ENCODE peak calls at places on chromosome 22, in ten cellular contexts. One of them, this sample, is unnamed.

GRCh38 chr22:46462726-46463371 is 74.6 kb downstream of the CELSR1 start:
- DNase-seq in endothelial cell of umbilical vein: no peak
- DNase-seq in HepG2: no peak
- DNase-seq in lower leg skin: no peak
- DNase-seq in AG04450: no peak
- DNase-seq in cardiac muscle cell: no peak
- DNase-seq in CD4-positive, alpha-beta memory T cell: no peak
- DNase-seq in Panc1: no peak
- DNase-seq in left ventricle myocardium inferior: no peak
- DNase-seq in body of pancreas: no peak
- DNase-seq in this sample: no peak

GRCh38 chr22:19517171-19517500 is 7.1 kb downstream of the CLDN5 start:
- DNase-seq in endothelial cell of umbilical vein: no peak
- DNase-seq in HepG2: no peak
- DNase-seq in lower leg skin: peak; percentile 79
- DNase-seq in AG04450: no peak
- DNase-seq in cardiac muscle cell: no peak
- DNase-seq in CD4-positive, alpha-beta memory T cell: no peak
- DNase-seq in Panc1: no peak
- DNase-seq in left ventricle myocardium inferior: no peak
- DNase-seq in body of pancreas: no peak
- DNase-seq in this sample: no peak

GRCh38 chr22:50035131-50035881 is 22.7 kb upstream of the IL17REL start:
- DNase-seq in endothelial cell of umbilical vein: no peak
- DNase-seq in HepG2: no peak
- DNase-seq in lower leg skin: no peak
- DNase-seq in AG04450: no peak
- DNase-seq in cardiac muscle cell: no peak
- DNase-seq in CD4-positive, alpha-beta memory T cell: no peak
- DNase-seq in Panc1: no peak
- DNase-seq in left ventricle myocardium inferior: no peak
- DNase-seq in body of pancreas: no peak
- DNase-seq in this sample: no peak

GRCh38 chr22:49024775-49025440 is 802.8 kb downstream of the BRD1 start:
- DNase-seq in endothelial cell of umbilical vein: no peak
- DNase-seq in HepG2: no peak
- DNase-seq in lower leg skin: no peak
- DNase-seq in AG04450: no peak
- DNase-seq in cardiac muscle cell: no peak
- DNase-seq in CD4-positive, alpha-beta memory T cell: no peak
- DNase-seq in Panc1: no peak
- DNase-seq in left ventricle myocardium inferior: no peak
- DNase-seq in body of pancreas: no peak
- DNase-seq in this sample: no peak

GRCh38 chr22:49676783-49677494 is 150.7 kb downstream of the BRD1 start:
- DNase-seq in endothelial cell of umbilical vein: no peak
- DNase-seq in HepG2: no peak
- DNase-seq in lower leg skin: peak; percentile 60
- DNase-seq in AG04450: no peak
- DNase-seq in cardiac muscle cell: no peak
- DNase-seq in CD4-positive, alpha-beta memory T cell: no peak
- DNase-seq in Panc1: no peak
- DNase-seq in left ventricle myocardium inferior: no peak
- DNase-seq in body of pancreas: no peak
- DNase-seq in this sample: no peak

GRCh38 chr22:25053153-25053805 is 100.8 kb downstream of the KIAA1671 start:
- DNase-seq in endothelial cell of umbilical vein: peak; percentile 44
- DNase-seq in HepG2: peak; percentile 63
- DNase-seq in lower leg skin: no peak
- DNase-seq in AG04450: no peak
- DNase-seq in cardiac muscle cell: no peak
- DNase-seq in CD4-positive, alpha-beta memory T cell: no peak
- DNase-seq in Panc1: peak; percentile 45
- DNase-seq in left ventricle myocardium inferior: no peak
- DNase-seq in body of pancreas: no peak
- DNase-seq in this sample: peak; percentile 39

GRCh38 chr22:17966403-17966717 is 58.0 kb downstream of the MICAL3 start:
- DNase-seq in endothelial cell of umbilical vein: no peak
- DNase-seq in HepG2: no peak
- DNase-seq in lower leg skin: no peak
- DNase-seq in AG04450: no peak
- DNase-seq in cardiac muscle cell: no peak
- DNase-seq in CD4-positive, alpha-beta memory T cell: no peak
- DNase-seq in Panc1: no peak
- DNase-seq in left ventricle myocardium inferior: no peak
- DNase-seq in body of pancreas: no peak
- DNase-seq in this sample: no peak

GRCh38 chr22:34841321-34841901 is 224.5 kb upstream of the ISX start:
- DNase-seq in endothelial cell of umbilical vein: no peak
- DNase-seq in HepG2: no peak
- DNase-seq in lower leg skin: no peak
- DNase-seq in AG04450: no peak
- DNase-seq in cardiac muscle cell: peak; percentile 81
- DNase-seq in CD4-positive, alpha-beta memory T cell: no peak
- DNase-seq in Panc1: no peak
- DNase-seq in left ventricle myocardium inferior: no peak
- DNase-seq in body of pancreas: no peak
- DNase-seq in this sample: no peak

GRCh38 chr22:45826520-45826919 is 150.4 kb downstream of the WNT7B start:
- DNase-seq in endothelial cell of umbilical vein: no peak
- DNase-seq in HepG2: no peak
- DNase-seq in lower leg skin: no peak
- DNase-seq in AG04450: no peak
- DNase-seq in cardiac muscle cell: no peak
- DNase-seq in CD4-positive, alpha-beta memory T cell: no peak
- DNase-seq in Panc1: no peak
- DNase-seq in left ventricle myocardium inferior: no peak
- DNase-seq in body of pancreas: no peak
- DNase-seq in this sample: no peak

GRCh38 chr22:41237707-41238569 is 2.8 kb downstream of the CHADL start:
- DNase-seq in endothelial cell of umbilical vein: peak; percentile 31
- DNase-seq in HepG2: no peak
- DNase-seq in lower leg skin: no peak
- DNase-seq in AG04450: no peak
- DNase-seq in cardiac muscle cell: peak; percentile 74
- DNase-seq in CD4-positive, alpha-beta memory T cell: peak; percentile 81
- DNase-seq in Panc1: no peak
- DNase-seq in left ventricle myocardium inferior: peak; percentile 76
- DNase-seq in body of pancreas: peak; percentile 88
- DNase-seq in this sample: no peak

GRCh38 chr22:50729391-50730012 is 8.5 kb upstream of the ACR start:
- DNase-seq in endothelial cell of umbilical vein: no peak
- DNase-seq in HepG2: no peak
- DNase-seq in lower leg skin: peak; percentile 77
- DNase-seq in AG04450: no peak
- DNase-seq in cardiac muscle cell: no peak
- DNase-seq in CD4-positive, alpha-beta memory T cell: no peak
- DNase-seq in Panc1: no peak
- DNase-seq in left ventricle myocardium inferior: peak; percentile 9
- DNase-seq in body of pancreas: no peak
- DNase-seq in this sample: no peak

GRCh38 chr22:49368221-49368975 is 459.3 kb downstream of the BRD1 start:
- DNase-seq in endothelial cell of umbilical vein: no peak
- DNase-seq in HepG2: no peak
- DNase-seq in lower leg skin: peak; percentile 76
- DNase-seq in AG04450: no peak
- DNase-seq in cardiac muscle cell: no peak
- DNase-seq in CD4-positive, alpha-beta memory T cell: no peak
- DNase-seq in Panc1: no peak
- DNase-seq in left ventricle myocardium inferior: no peak
- DNase-seq in body of pancreas: no peak
- DNase-seq in this sample: no peak

GRCh38 chr22:42553475-42554361 is at the start of gene SERHL2:
- DNase-seq in endothelial cell of umbilical vein: peak; percentile 87
- DNase-seq in HepG2: peak; percentile 68
- DNase-seq in lower leg skin: peak; percentile 98
- DNase-seq in AG04450: peak; percentile 33
- DNase-seq in cardiac muscle cell: peak; percentile 89
- DNase-seq in CD4-positive, alpha-beta memory T cell: peak; percentile 88
- DNase-seq in Panc1: no peak
- DNase-seq in left ventricle myocardium inferior: peak; percentile 92
- DNase-seq in body of pancreas: peak; percentile 92
- DNase-seq in this sample: no peak

GRCh38 chr22:21051145-21051835 is 5.5 kb downstream of the LRRC74B start:
- DNase-seq in endothelial cell of umbilical vein: no peak
- DNase-seq in HepG2: no peak
- DNase-seq in lower leg skin: no peak
- DNase-seq in AG04450: no peak
- DNase-seq in cardiac muscle cell: no peak
- DNase-seq in CD4-positive, alpha-beta memory T cell: no peak
- DNase-seq in Panc1: no peak
- DNase-seq in left ventricle myocardium inferior: no peak
- DNase-seq in body of pancreas: no peak
- DNase-seq in this sample: no peak

GRCh38 chr22:30519842-30520425 is 14.4 kb upstream of the SEC14L4 start:
- DNase-seq in endothelial cell of umbilical vein: no peak
- DNase-seq in HepG2: no peak
- DNase-seq in lower leg skin: no peak
- DNase-seq in AG04450: no peak
- DNase-seq in cardiac muscle cell: no peak
- DNase-seq in CD4-positive, alpha-beta memory T cell: no peak
- DNase-seq in Panc1: no peak
- DNase-seq in left ventricle myocardium inferior: no peak
- DNase-seq in body of pancreas: no peak
- DNase-seq in this sample: no peak

GRCh38 chr22:20031732-20032406 is 11.0 kb downstream of the TANGO2 start:
- DNase-seq in endothelial cell of umbilical vein: no peak
- DNase-seq in HepG2: no peak
- DNase-seq in lower leg skin: peak; percentile 89
- DNase-seq in AG04450: no peak
- DNase-seq in cardiac muscle cell: no peak
- DNase-seq in CD4-positive, alpha-beta memory T cell: peak; percentile 77
- DNase-seq in Panc1: no peak
- DNase-seq in left ventricle myocardium inferior: no peak
- DNase-seq in body of pancreas: no peak
- DNase-seq in this sample: no peak

GRCh38 chr22:37345863-37346514 is 63.7 kb downstream of the CYTH4 start:
- DNase-seq in endothelial cell of umbilical vein: peak; percentile 53
- DNase-seq in HepG2: no peak
- DNase-seq in lower leg skin: no peak
- DNase-seq in AG04450: peak; percentile 91
- DNase-seq in cardiac muscle cell: no peak
- DNase-seq in CD4-positive, alpha-beta memory T cell: no peak
- DNase-seq in Panc1: no peak
- DNase-seq in left ventricle myocardium inferior: peak; percentile 31
- DNase-seq in body of pancreas: no peak
- DNase-seq in this sample: no peak
- H3K4me3 ChIP-seq in endothelial cell of umbilical vein: no peak overlapping the region
- H3K4me3 ChIP-seq in HepG2: no peak overlapping the region
- H3K4me3 ChIP-seq in lower leg skin: no peak overlapping the region
- H3K4me3 ChIP-seq in AG04450: no peak overlapping the region
- H3K4me3 ChIP-seq in cardiac muscle cell: no peak overlapping the region
- H3K4me3 ChIP-seq in CD4-positive, alpha-beta memory T cell: no peak overlapping the region
- H3K4me3 ChIP-seq in Panc1: no peak overlapping the region
- H3K4me3 ChIP-seq in left ventricle myocardium inferior: no peak overlapping the region
- H3K4me3 ChIP-seq in body of pancreas: no peak overlapping the region
- H3K4me3 ChIP-seq in this sample: no peak overlapping the region

GRCh38 chr22:23181763-23182288 is 1.5 kb downstream of the BCR start:
- DNase-seq in endothelial cell of umbilical vein: peak; percentile 10
- DNase-seq in HepG2: no peak
- DNase-seq in lower leg skin: no peak
- DNase-seq in AG04450: no peak
- DNase-seq in cardiac muscle cell: no peak
- DNase-seq in CD4-positive, alpha-beta memory T cell: no peak
- DNase-seq in Panc1: no peak
- DNase-seq in left ventricle myocardium inferior: no peak
- DNase-seq in body of pancreas: no peak
- DNase-seq in this sample: no peak
- H3K4me3 ChIP-seq in endothelial cell of umbilical vein: peak overlapping the region; percentile 38
- H3K4me3 ChIP-seq in HepG2: peak overlapping the region; percentile 52
- H3K4me3 ChIP-seq in lower leg skin: peak overlapping the region; percentile 19
- H3K4me3 ChIP-seq in AG04450: peak overlapping the region; percentile 83
- H3K4me3 ChIP-seq in cardiac muscle cell: peak overlapping the region; percentile 76
- H3K4me3 ChIP-seq in CD4-positive, alpha-beta memory T cell: peak overlapping the region; percentile 64
- H3K4me3 ChIP-seq in Panc1: peak overlapping the region; percentile 52
- H3K4me3 ChIP-seq in left ventricle myocardium inferior: peak overlapping the region; percentile 78
- H3K4me3 ChIP-seq in body of pancreas: no peak overlapping the region
- H3K4me3 ChIP-seq in this sample: peak overlapping the region; percentile 67

DNA sequence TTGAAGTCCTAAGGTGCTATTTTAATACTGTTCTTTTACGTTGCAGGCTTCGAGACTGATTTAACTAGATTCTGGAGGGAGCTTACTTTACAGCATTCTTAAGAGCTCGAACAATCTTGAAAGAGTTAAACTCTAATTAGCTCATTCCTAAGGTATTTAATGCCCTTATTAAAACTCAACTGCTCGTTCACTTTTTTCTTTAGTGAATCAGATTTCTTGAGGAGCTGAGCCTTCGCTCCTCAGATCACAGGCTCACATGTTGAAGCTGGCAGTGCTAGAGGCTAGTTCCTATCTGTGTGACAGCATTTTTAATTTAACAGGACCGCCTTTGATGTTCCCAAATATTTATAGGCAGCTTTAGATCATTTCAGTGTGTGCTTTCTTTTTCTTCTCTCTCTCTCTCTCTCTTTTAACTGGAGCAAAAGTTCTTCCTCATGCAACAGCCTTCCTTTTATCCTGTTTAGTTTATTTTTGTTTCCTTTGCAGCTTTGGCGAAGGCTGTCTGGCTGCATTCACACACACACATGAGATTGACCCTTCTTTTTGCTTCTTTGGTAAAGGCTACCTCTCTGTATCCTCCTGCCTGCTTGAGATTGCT is 20.9 kb downstream of the ZNRF3 start:
- DNase-seq in endothelial cell of umbilical vein: peak; percentile 9
- DNase-seq in HepG2: no peak
- DNase-seq in lower leg skin: peak; percentile 36
- DNase-seq in AG04450: no peak
- DNase-seq in cardiac muscle cell: no peak
- DNase-seq in CD4-positive, alpha-beta memory T cell: no peak
- DNase-seq in Panc1: no peak
- DNase-seq in left ventricle myocardium inferior: no peak
- DNase-seq in body of pancreas: no peak
- DNase-seq in this sample: no peak
- H3K4me3 ChIP-seq in endothelial cell of umbilical vein: no peak overlapping the region
- H3K4me3 ChIP-seq in HepG2: no peak overlapping the region
- H3K4me3 ChIP-seq in lower leg skin: no peak overlapping the region
- H3K4me3 ChIP-seq in AG04450: peak overlapping the region; percentile 18
- H3K4me3 ChIP-seq in cardiac muscle cell: no peak overlapping the region
- H3K4me3 ChIP-seq in CD4-positive, alpha-beta memory T cell: no peak overlapping the region
- H3K4me3 ChIP-seq in Panc1: no peak overlapping the region
- H3K4me3 ChIP-seq in left ventricle myocardium inferior: no peak overlapping the region
- H3K4me3 ChIP-seq in body of pancreas: no peak overlapping the region
- H3K4me3 ChIP-seq in this sample: no peak overlapping the region

DNA sequence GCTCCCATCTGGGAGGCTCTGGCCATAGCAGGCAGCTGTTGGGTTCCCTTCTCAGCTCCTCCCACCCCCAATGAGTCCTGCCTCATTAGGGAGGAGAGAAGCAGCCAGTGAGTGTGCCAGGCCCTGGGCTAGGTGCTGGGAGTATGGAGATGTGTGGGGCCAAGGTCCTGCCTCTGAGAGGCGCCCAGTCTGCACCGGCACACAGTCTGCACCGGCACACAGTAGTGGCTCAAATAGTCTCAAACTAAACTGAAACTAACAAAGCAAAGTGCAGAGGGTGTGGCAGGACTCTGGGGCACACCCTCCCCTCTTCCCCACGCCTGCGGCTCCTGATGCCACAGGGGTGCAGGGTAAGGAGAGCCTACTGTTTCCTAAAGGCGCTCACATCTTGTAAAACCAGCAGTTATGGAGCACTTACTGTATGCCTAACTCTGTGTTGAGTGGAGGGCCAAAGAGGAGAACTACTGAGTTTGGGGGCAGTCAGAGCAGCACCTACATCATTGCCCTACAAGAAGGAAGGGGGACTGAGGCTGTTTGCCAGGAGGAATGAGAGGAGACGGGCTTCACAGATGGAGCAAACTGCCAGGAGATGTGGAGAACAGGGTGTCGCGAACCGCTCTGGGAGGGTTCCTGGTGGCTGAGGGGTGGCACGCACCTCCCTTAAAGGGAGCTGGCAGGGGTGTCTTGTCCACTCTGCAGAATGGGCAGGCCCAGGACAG is 959 bp upstream of the SH3BP1 start:
- DNase-seq in endothelial cell of umbilical vein: no peak
- DNase-seq in HepG2: peak; percentile 60
- DNase-seq in lower leg skin: no peak
- DNase-seq in AG04450: no peak
- DNase-seq in cardiac muscle cell: no peak
- DNase-seq in CD4-positive, alpha-beta memory T cell: peak; percentile 55
- DNase-seq in Panc1: no peak
- DNase-seq in left ventricle myocardium inferior: no peak
- DNase-seq in body of pancreas: no peak
- DNase-seq in this sample: no peak
- H3K4me3 ChIP-seq in endothelial cell of umbilical vein: no peak overlapping the region
- H3K4me3 ChIP-seq in HepG2: peak overlapping the region; percentile 76
- H3K4me3 ChIP-seq in lower leg skin: no peak overlapping the region
- H3K4me3 ChIP-seq in AG04450: peak overlapping the region; percentile 88
- H3K4me3 ChIP-seq in cardiac muscle cell: no peak overlapping the region
- H3K4me3 ChIP-seq in CD4-positive, alpha-beta memory T cell: peak overlapping the region; percentile 75
- H3K4me3 ChIP-seq in Panc1: no peak overlapping the region
- H3K4me3 ChIP-seq in left ventricle myocardium inferior: peak overlapping the region; percentile 68
- H3K4me3 ChIP-seq in body of pancreas: no peak overlapping the region
- H3K4me3 ChIP-seq in this sample: no peak overlapping the region